ENCODE peak calls at places on chromosomes 7 and 10, in nine cellular contexts. S, K, F, T, A, J, D, H and G are unnamed samples.

GRCh38 chr10:3071405-3072198 is 4.3 kb downstream of the PFKP start:
- DNase-seq in S (peak), K (no peak), F (no peak), T (peak), A (no peak), J (no peak), D (peak), H (peak), G (peak)

GRCh38 chr7:40234046-40234445 is 99.2 kb downstream of the SUGCT start:
- DNase-seq in S (no peak), K (no peak), F (no peak), T (no peak), A (no peak), J (no peak), D (peak), H (no peak), G (no peak)

GRCh38 chr10:49615721-49616120 is 1.9 kb downstream of the CHAT start:
- DNase-seq in S (no peak), K (no peak), F (peak), T (no peak), A (no peak), J (no peak), D (no peak), H (no peak), G (no peak)

GRCh38 chr10:60290558-60290957 is 99.1 kb downstream of the ANK3 start:
- DNase-seq in S (no peak), K (no peak), F (no peak), T (no peak), A (no peak), J (no peak), D (no peak), H (no peak), G (no peak)

GRCh38 chr10:132257271-132257670 is 50.5 kb downstream of the STK32C start:
- DNase-seq in S (peak), K (no peak), F (no peak), T (no peak), A (peak), J (no peak), D (no peak), H (peak), G (no peak)

GRCh38 chr7:64574481-64575159 is 11.7 kb upstream of the ZNF680 start:
- DNase-seq in S (no peak), K (no peak), F (no peak), T (no peak), A (no peak), J (peak), D (no peak), H (peak), G (no peak)

GRCh38 chr7:45123913-45124312 is 12.4 kb upstream of the TBRG4 start:
- DNase-seq in S (no peak), K (no peak), F (no peak), T (no peak), A (no peak), J (no peak), D (no peak), H (no peak), G (no peak)

GRCh38 chr10:78914502-78915330 is 154.1 kb upstream of the ZMIZ1 start:
- DNase-seq in S (no peak), K (no peak), F (no peak), T (no peak), A (peak), J (no peak), D (no peak), H (no peak), G (peak)

GRCh38 chr10:122331615-122332446 is 42.7 kb upstream of the PLEKHA1 start:
- DNase-seq in S (no peak), K (no peak), F (peak), T (no peak), A (no peak), J (no peak), D (peak), H (no peak), G (no peak)

GRCh38 chr10:86007171-86007570 is 359.4 kb downstream of the GRID1 start:
- DNase-seq in S (no peak), K (no peak), F (peak), T (no peak), A (no peak), J (no peak), D (no peak), H (no peak), G (no peak)

GRCh38 chr10:103262229-103262628 is 14.7 kb upstream of the INA start:
- DNase-seq in S (no peak), K (no peak), F (no peak), T (no peak), A (no peak), J (no peak), D (no peak), H (no peak), G (no peak)

GRCh38 chr7:45594780-45595535 is 20.8 kb downstream of the ADCY1 start:
- DNase-seq in S (no peak), K (no peak), F (no peak), T (no peak), A (no peak), J (no peak), D (no peak), H (no peak), G (no peak)

GRCh38 chr7:134293029-134293740 is 23.5 kb downstream of the SLC35B4 start:
- DNase-seq in S (no peak), K (no peak), F (no peak), T (no peak), A (no peak), J (no peak), D (no peak), H (no peak), G (no peak)

GRCh38 chr10:112724404-112724991 is 225.5 kb upstream of the TCF7L2 start:
- DNase-seq in S (no peak), K (no peak), F (no peak), T (no peak), A (no peak), J (no peak), D (no peak), H (no peak), G (no peak)

GRCh38 chr7:73442222-73442902 is 8.8 kb downstream of the FZD9 start:
- DNase-seq in S (no peak), K (no peak), F (no peak), T (no peak), A (no peak), J (no peak), D (no peak), H (no peak), G (peak)

GRCh38 chr10:17607603-17608332 is 9.4 kb downstream of the HACD1 start:
- DNase-seq in S (peak), K (no peak), F (no peak), T (peak), A (no peak), J (peak), D (peak), H (peak), G (no peak)

GRCh38 chr7:80284848-80285247 is 150.2 kb downstream of the GNAI1 start:
- DNase-seq in S (peak), K (peak), F (no peak), T (peak), A (peak), J (no peak), D (no peak), H (peak), G (no peak)

GRCh38 chr7:23570592-23571200 is 26.5 kb upstream of the CCDC126 start:
- DNase-seq in S (peak), K (peak), F (no peak), T (peak), A (peak), J (peak), D (peak), H (peak), G (peak)

GRCh38 chr10:28503114-28503513 is 29.8 kb upstream of the WAC start:
- DNase-seq in S (no peak), K (no peak), F (no peak), T (peak), A (no peak), J (peak), D (peak), H (no peak), G (peak)

GRCh38 chr7:148590533-148590932 is at the start of gene C7orf33:
- DNase-seq in S (no peak), K (no peak), F (no peak), T (no peak), A (no peak), J (no peak), D (no peak), H (no peak), G (no peak)

GRCh38 chr7:24025094-24025493 is 258.9 kb upstream of the NPY start:
- DNase-seq in S (peak), K (no peak), F (no peak), T (peak), A (no peak), J (no peak), D (no peak), H (peak), G (no peak)

GRCh38 chr7:44949315-44949714 is 29.5 kb downstream of the MYO1G start:
- DNase-seq in S (no peak), K (no peak), F (no peak), T (no peak), A (no peak), J (no peak), D (no peak), H (no peak), G (no peak)

GRCh38 chr7:128408709-128409434 is 910 bp downstream of the IMPDH1 start:
- DNase-seq in S (no peak), K (no peak), F (no peak), T (no peak), A (no peak), J (no peak), D (no peak), H (peak), G (no peak)

GRCh38 chr10:29479081-29479917 is 155.5 kb downstream of the SVIL start:
- DNase-seq in S (peak), K (no peak), F (no peak), T (peak), A (no peak), J (no peak), D (no peak), H (peak), G (no peak)

GRCh38 chr7:70797109-70797514 is 334.8 kb upstream of the GALNT17 start:
- DNase-seq in S (no peak), K (no peak), F (no peak), T (no peak), A (no peak), J (no peak), D (no peak), H (no peak), G (no peak)

GRCh38 chr10:585502-585901 is 104.0 kb downstream of the DIP2C start:
- DNase-seq in S (no peak), K (no peak), F (no peak), T (no peak), A (no peak), J (no peak), D (no peak), H (no peak), G (no peak)
- TF ChIP-seq CTCF in S (no peak), K (no peak), F (no peak), T (peak), A (no peak), J (no peak), D (no peak), H (no peak), G (no peak)

GRCh38 chr10:67471022-67471421 is 225.0 kb downstream of the CTNNA3 start:
- DNase-seq in S (no peak), K (no peak), F (no peak), T (no peak), A (no peak), J (no peak), D (no peak), H (no peak), G (no peak)
- TF ChIP-seq CTCF in S (no peak), K (no peak), F (no peak), T (no peak), A (no peak), J (no peak), D (no peak), H (no peak), G (no peak)

GRCh38 chr10:12252882-12253546 is 57.0 kb downstream of the CDC123 start:
- DNase-seq in S (no peak), K (no peak), F (no peak), T (peak), A (no peak), J (no peak), D (peak), H (peak), G (peak)
- TF ChIP-seq CTCF in S (peak), K (no peak), F (no peak), T (peak), A (peak), J (no peak), D (peak), H (peak), G (peak)

GRCh38 chr10:30783939-30784500 is 154.5 kb upstream of the LYZL2 start:
- DNase-seq in S (peak), K (peak), F (peak), T (peak), A (no peak), J (peak), D (peak), H (peak), G (peak)

GRCh38 chr10:30784521-30784895 is 155.0 kb upstream of the LYZL2 start:
- DNase-seq in S (no peak), K (peak), F (no peak), T (no peak), A (no peak), J (no peak), D (no peak), H (peak), G (no peak)

GRCh38 chr10:30781571-30782542 is 152.3 kb upstream of the LYZL2 start:
- DNase-seq in S (peak), K (peak), F (no peak), T (no peak), A (no peak), J (no peak), D (no peak), H (no peak), G (no peak)

GRCh38 chr10:30784896-30785605 is 155.5 kb upstream of the LYZL2 start:
- DNase-seq in S (peak), K (no peak), F (peak), T (no peak), A (no peak), J (peak), D (peak), H (peak), G (peak)

DNA sequence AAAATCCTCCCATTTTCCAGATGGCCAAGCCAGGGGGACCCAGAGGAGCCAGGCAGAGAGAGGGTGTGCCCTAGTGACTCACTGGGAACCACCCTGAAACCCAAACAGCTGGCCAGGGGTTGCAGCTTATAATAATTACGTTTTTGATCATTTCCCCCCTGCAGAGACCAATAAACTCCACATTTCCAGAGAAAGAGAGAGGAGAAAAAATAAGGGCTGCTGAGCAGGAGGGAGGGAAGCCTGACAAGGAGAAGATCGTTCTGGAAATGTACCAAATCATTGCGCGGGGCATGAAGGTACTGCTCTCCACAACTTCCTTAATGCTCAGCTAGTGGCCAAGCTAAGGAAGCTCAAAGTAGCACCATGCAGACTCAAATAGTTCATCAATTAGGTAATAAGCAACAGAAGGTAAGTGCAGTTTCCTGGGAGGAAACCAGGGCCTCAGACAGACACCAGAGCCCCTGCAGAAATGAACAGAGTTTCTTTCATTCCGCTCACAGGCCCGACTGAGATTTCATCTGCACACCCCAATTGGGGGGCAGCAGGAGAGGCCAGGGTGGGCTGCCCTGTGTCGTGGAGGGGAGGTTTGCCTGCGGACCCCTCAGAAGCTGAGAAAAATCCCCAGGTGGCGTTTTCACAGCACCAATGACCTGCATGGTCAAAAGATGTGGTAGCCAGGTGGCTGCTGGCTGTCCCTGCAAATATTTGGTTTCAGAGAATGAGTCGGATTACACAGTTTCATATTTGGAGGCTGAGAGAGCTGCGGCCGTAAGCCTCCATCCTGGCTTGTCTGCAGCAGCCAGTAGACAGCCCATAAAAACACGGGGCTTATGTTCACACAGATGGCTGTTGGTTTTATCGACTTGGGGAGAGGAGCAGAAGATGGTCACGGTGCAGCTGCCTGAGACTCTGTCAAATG is 153.2 kb upstream of the LYZL2 start:
- DNase-seq in S (peak), K (no peak), F (no peak), T (no peak), A (no peak), J (no peak), D (peak), H (peak), G (no peak)
- TF ChIP-seq CTCF in S (no peak), K (no peak), F (no peak), T (no peak), A (no peak), J (no peak), D (no peak), H (no peak), G (no peak)

DNA sequence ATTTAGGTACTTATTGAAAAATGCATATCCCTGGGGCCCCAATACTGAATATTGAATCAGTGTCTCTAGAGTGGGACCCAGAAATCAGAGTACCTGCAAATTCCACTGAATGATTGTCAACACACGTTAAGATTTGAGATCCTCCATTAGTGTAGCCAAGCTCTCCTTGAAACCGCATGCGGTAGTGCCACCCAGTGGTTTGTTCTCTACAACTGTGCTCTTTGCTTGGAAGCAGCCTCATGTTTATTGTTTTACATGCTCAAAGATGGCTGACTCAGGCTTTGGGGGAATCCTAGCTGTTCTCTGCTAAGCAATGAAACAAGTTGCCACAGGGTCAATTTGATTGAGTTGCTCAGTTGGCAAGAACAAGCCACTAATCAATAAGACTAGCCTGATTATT is 340.2 kb upstream of the CELF2 start:
- DNase-seq in S (peak), K (peak), F (no peak), T (peak), A (no peak), J (peak), D (peak), H (peak), G (peak)
- TF ChIP-seq CTCF in S (peak), K (peak), F (peak), T (peak), A (peak), J (peak), D (no peak), H (peak), G (peak)

DNA sequence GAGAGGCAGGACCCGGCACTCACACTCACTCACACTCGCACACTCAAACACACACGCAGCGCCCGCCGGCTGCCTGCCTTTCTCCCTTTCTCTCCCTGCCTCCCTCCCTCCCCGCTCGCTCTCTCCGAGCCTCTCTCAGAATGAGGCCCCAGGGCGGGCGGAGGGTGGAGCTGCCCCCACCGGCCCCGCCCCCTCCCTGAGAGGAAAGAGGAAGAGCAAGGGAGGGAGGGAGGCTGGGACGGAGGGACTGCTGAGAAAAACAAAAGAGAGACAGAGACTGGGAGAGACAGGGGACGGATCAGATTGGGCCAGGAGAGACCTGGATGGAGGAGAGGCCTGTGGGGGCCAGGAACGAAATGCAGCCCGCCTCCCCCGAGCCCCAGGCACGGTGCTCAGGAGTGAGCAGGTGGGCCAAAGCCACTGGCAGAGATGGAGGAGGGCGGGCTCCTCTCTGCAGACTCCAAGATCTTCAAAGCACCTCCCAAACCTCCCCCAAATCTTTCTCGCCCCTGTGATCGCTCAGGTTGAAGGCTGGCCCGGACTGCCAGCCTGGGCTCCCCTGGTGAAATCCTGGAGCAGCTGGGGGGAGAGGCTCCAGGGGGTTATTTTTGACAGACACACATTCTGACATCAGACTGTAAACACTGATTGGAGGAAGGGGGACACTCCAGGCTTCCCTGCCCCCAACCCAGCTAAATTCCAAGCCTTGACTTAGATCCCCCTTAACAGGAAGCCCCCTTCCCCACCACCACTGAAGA is 5.1 kb downstream of the LDB1 start:
- DNase-seq in S (peak), K (no peak), F (peak), T (no peak), A (no peak), J (peak), D (peak), H (peak), G (peak)
- TF ChIP-seq CTCF in S (no peak), K (no peak), F (no peak), T (no peak), A (no peak), J (no peak), D (no peak), H (no peak), G (no peak)

GRCh38 chr10:119352042-119352441 is 144.7 kb downstream of the GRK5 start:
- DNase-seq in S (no peak), K (no peak), F (no peak), T (no peak), A (no peak), J (no peak), D (no peak), H (no peak), G (no peak)
- TF ChIP-seq CTCF in S (no peak), K (no peak), F (no peak), T (no peak), A (no peak), J (no peak), D (no peak), H (no peak), G (no peak)

GRCh38 chr7:69599879-69600764 is 1.8 kb downstream of the AUTS2 start:
- DNase-seq in S (no peak), K (no peak), F (no peak), T (no peak), A (no peak), J (no peak), D (no peak), H (no peak), G (no peak)
- TF ChIP-seq CTCF in S (no peak), K (no peak), F (no peak), T (no peak), A (no peak), J (no peak), D (no peak), H (no peak), G (no peak)

GRCh38 chr7:138902156-138902555 is 79.0 kb downstream of the KIAA1549 start:
- DNase-seq in S (no peak), K (no peak), F (peak), T (no peak), A (no peak), J (no peak), D (no peak), H (no peak), G (no peak)

GRCh38 chr7:138911007-138911406 is 70.2 kb downstream of the KIAA1549 start:
- DNase-seq in S (no peak), K (no peak), F (no peak), T (no peak), A (no peak), J (no peak), D (no peak), H (no peak), G (no peak)

GRCh38 chr7:138907438-138907837 is 73.8 kb downstream of the KIAA1549 start:
- DNase-seq in S (no peak), K (no peak), F (no peak), T (no peak), A (no peak), J (no peak), D (no peak), H (no peak), G (no peak)

GRCh38 chr7:138904122-138904435 is 77.1 kb downstream of the KIAA1549 start:
- DNase-seq in S (no peak), K (no peak), F (no peak), T (no peak), A (no peak), J (no peak), D (no peak), H (no peak), G (no peak)

GRCh38 chr7:138907849-138908248 is 73.3 kb downstream of the KIAA1549 start:
- DNase-seq in S (no peak), K (no peak), F (no peak), T (no peak), A (no peak), J (no peak), D (no peak), H (no peak), G (no peak)
- TF ChIP-seq CTCF in S (no peak), K (no peak), F (no peak), T (no peak), A (no peak), J (no peak), D (no peak), H (no peak), G (no peak)